ENCODE peak calls at places on chromosomes 5 and 9, in four cellular contexts. S is NCI-H1105 treated with DMSO at 0.1 percent for 48 hours, Z is NCI-H446 treated with DMSO at 0.1 percent for 48 hours, G is fibroblast of mammary gland. A is an unnamed sample.
A peak's percentile ranks its signal among the peaks of the same experiment; 100 is the strongest.

GRCh38 chr5:67842806-67843205 is 372.8 kb upstream of the PIK3R1 start:
- DNase-seq in S (no peak), Z (no peak), G (peak; percentile 12), A (no peak)

GRCh38 chr5:149485655-149486615 is 65.3 kb downstream of the CSNK1A1 start:
- DNase-seq in S (peak; percentile 5), Z (peak; percentile 93), G (peak; percentile 100), A (no peak)

GRCh38 chr5:51465165-51465564 is 81.9 kb downstream of the ISL1 start:
- DNase-seq in S (no peak), Z (no peak), G (no peak), A (no peak)

GRCh38 chr9:98605116-98605515 is 103.6 kb downstream of the GABBR2 start:
- DNase-seq in S (no peak), Z (no peak), G (no peak), A (no peak)

GRCh38 chr9:137968235-137968634 is 90.7 kb downstream of the CACNA1B start:
- DNase-seq in S (no peak), Z (no peak), G (no peak), A (peak; percentile 16)

GRCh38 chr5:143887302-143887638 is 75.3 kb downstream of the HMHB1 start:
- DNase-seq in S (peak; percentile 86), Z (peak; percentile 92), G (peak; percentile 78), A (no peak)

GRCh38 chr9:134320195-134320885 is 5.9 kb upstream of the RXRA start:
- DNase-seq in S (no peak), Z (no peak), G (no peak), A (no peak)

GRCh38 chr5:105670586-105670985 is 2000.2 kb downstream of the EFNA5 start:
- DNase-seq in S (no peak), Z (no peak), G (no peak), A (no peak)

GRCh38 chr5:126778675-126779403 is 1.9 kb downstream of the LMNB1 start:
- DNase-seq in S (no peak), Z (no peak), G (peak; percentile 9), A (peak; percentile 46)

GRCh38 chr9:90926920-90927319 is 125.3 kb downstream of the SYK start:
- DNase-seq in S (no peak), Z (no peak), G (no peak), A (no peak)

GRCh38 chr5:181190711-181191525 is 14.1 kb downstream of the TRIM7 start:
- DNase-seq in S (no peak), Z (no peak), G (no peak), A (peak; percentile 70)

GRCh38 chr5:14676320-14676719 is 11.8 kb downstream of the OTULIN start:
- DNase-seq in S (no peak), Z (no peak), G (peak; percentile 75), A (peak; percentile 56)

GRCh38 chr5:68304421-68305052 is 89.0 kb downstream of the PIK3R1 start:
- DNase-seq in S (no peak), Z (no peak), G (peak; percentile 66), A (no peak)

GRCh38 chr9:129351058-129351641 is 173.1 kb upstream of the IER5L start:
- DNase-seq in S (no peak), Z (no peak), G (no peak), A (no peak)

GRCh38 chr5:177194278-177194677 is 60.7 kb downstream of the NSD1 start:
- DNase-seq in S (no peak), Z (no peak), G (peak; percentile 92), A (no peak)

GRCh38 chr5:149645236-149645635 is 63.9 kb downstream of the ARHGEF37 start:
- DNase-seq in S (no peak), Z (no peak), G (no peak), A (no peak)

GRCh38 chr5:169142264-169142970 is 158.5 kb downstream of the SLIT3 start:
- DNase-seq in S (no peak), Z (no peak), G (no peak), A (no peak)